ENCODE peak calls at places on chromosome 9, in nine cellular contexts. J is CD4-positive, alpha-beta T cell; L is IMR-90; Z is prostate gland; I is dorsolateral prefrontal cortex; K is A549; E is chondrocyte; U is BE2C; G is LNCaP clone FGC. M is an unnamed sample.

GRCh38 chr9:128555180-128555721 is 2.9 kb downstream of the SPTAN1 start:
- DNase-seq in J (no peak), L (peak; percentile 79), Z (no peak), I (no peak), K (peak; percentile 58), E (no peak), U (no peak), G (no peak), M (no peak)

GRCh38 chr9:134439368-134439784 is 113.1 kb downstream of the RXRA start:
- DNase-seq in J (no peak), L (no peak), Z (no peak), I (no peak), K (no peak), E (no peak), U (no peak), G (no peak), M (no peak)

GRCh38 chr9:35274988-35275387 is 113.2 kb downstream of the UNC13B start:
- DNase-seq in J (no peak), L (no peak), Z (no peak), I (no peak), K (no peak), E (no peak), U (no peak), G (no peak), M (no peak)

GRCh38 chr9:19114680-19115270 is 12.1 kb upstream of the HAUS6 start:
- DNase-seq in J (no peak), L (peak; percentile 68), Z (no peak), I (no peak), K (no peak), E (no peak), U (no peak), G (no peak), M (no peak)

GRCh38 chr9:10366171-10366779 is 246.5 kb downstream of the PTPRD start:
- DNase-seq in J (no peak), L (peak; percentile 13), Z (peak; percentile 4), I (no peak), K (peak; percentile 29), E (no peak), U (no peak), G (peak; percentile 18), M (no peak)

GRCh38 chr9:98256632-98257218 is 1.3 kb upstream of the TBC1D2 start:
- DNase-seq in J (peak; percentile 32), L (no peak), Z (no peak), I (no peak), K (no peak), E (no peak), U (peak; percentile 50), G (no peak), M (no peak)

GRCh38 chr9:16426716-16427115 is 443.8 kb downstream of the BNC2 start:
- DNase-seq in J (no peak), L (peak; percentile 24), Z (no peak), I (no peak), K (no peak), E (no peak), U (no peak), G (no peak), M (no peak)

GRCh38 chr9:122372856-122373845 is 2.3 kb downstream of the PTGS1 start:
- DNase-seq in J (no peak), L (no peak), Z (no peak), I (no peak), K (no peak), E (peak; percentile 83), U (no peak), G (no peak), M (no peak)

GRCh38 chr9:37034320-37034937 is 361 bp upstream of the PAX5 start:
- DNase-seq in J (no peak), L (no peak), Z (peak; percentile 36), I (no peak), K (no peak), E (no peak), U (no peak), G (no peak), M (no peak)

GRCh38 chr9:84940294-84940693 is 270.8 kb downstream of the NTRK2 start:
- DNase-seq in J (no peak), L (no peak), Z (no peak), I (no peak), K (no peak), E (no peak), U (no peak), G (no peak), M (no peak)

GRCh38 chr9:124594673-124595072 is 87.5 kb upstream of the NR5A1 start:
- DNase-seq in J (no peak), L (peak; percentile 18), Z (no peak), I (no peak), K (no peak), E (no peak), U (no peak), G (no peak), M (no peak)

GRCh38 chr9:127961613-127962150 is 19.1 kb downstream of the EEIG1 start:
- DNase-seq in J (no peak), L (no peak), Z (no peak), I (no peak), K (no peak), E (no peak), U (no peak), G (no peak), M (no peak)

GRCh38 chr9:127927457-127928231 is 2.9 kb downstream of the PIP5KL1 start:
- DNase-seq in J (peak; percentile 74), L (no peak), Z (peak; percentile 63), I (no peak), K (no peak), E (no peak), U (no peak), G (no peak), M (no peak)

GRCh38 chr9:111533099-111533785 is 8.3 kb downstream of the ZNF483 start:
- DNase-seq in J (no peak), L (peak; percentile 40), Z (no peak), I (no peak), K (no peak), E (no peak), U (no peak), G (no peak), M (no peak)

GRCh38 chr9:95131023-95131943 is 186.2 kb downstream of the FANCC start:
- DNase-seq in J (peak; percentile 28), L (peak; percentile 60), Z (peak; percentile 63), I (peak; percentile 74), K (peak; percentile 58), E (no peak), U (peak; percentile 84), G (no peak), M (peak; percentile 53)

GRCh38 chr9:38641985-38642864 is 21.8 kb upstream of the ANKRD18A start:
- DNase-seq in J (no peak), L (peak; percentile 22), Z (peak; percentile 36), I (no peak), K (peak; percentile 68), E (no peak), U (peak; percentile 24), G (peak; percentile 84), M (no peak)

GRCh38 chr9:110619831-110620230 is 40.3 kb upstream of the SVEP1 start:
- DNase-seq in J (no peak), L (peak; percentile 76), Z (no peak), I (no peak), K (no peak), E (no peak), U (no peak), G (no peak), M (no peak)

GRCh38 chr9:108855529-108855886 is 278 bp downstream of the ACTL7B start:
- DNase-seq in J (no peak), L (no peak), Z (no peak), I (no peak), K (no peak), E (no peak), U (no peak), G (no peak), M (no peak)

DNA sequence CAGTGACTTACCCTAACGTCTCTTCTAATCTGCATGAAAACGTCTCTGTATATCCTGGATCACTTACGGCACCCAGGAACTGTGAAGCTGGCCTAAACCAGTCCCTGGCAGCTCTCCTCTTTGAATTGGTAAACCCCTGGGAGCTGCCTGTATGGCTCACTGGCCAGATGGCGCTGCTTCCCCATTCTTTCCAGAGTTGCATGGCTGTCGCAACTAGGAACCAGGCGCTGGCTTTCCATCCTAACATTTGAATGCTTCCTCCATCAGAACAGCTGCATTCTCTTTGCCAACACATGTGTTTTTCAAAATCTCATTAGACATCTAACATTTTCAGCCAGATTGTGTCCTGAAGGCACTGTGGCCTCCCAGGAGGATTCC is 8.0 kb upstream of the PCA3 start:
- DNase-seq in J (no peak), L (peak; percentile 41), Z (peak; percentile 6), I (peak; percentile 38), K (peak; percentile 42), E (no peak), U (peak; percentile 89), G (no peak), M (no peak)
- TF ChIP-seq CTCF in J (no peak), L (peak; percentile 43), Z (no peak), I (peak; percentile 40), K (peak; percentile 37), E (peak; percentile 33), U (peak; percentile 69), G (peak; percentile 42), M (no peak)

GRCh38 chr9:131203438-131204219 is 72.7 kb downstream of the FAM78A start:
- DNase-seq in J (no peak), L (no peak), Z (no peak), I (no peak), K (no peak), E (no peak), U (no peak), G (no peak), M (no peak)
- TF ChIP-seq CTCF in J (peak; percentile 17), L (peak; percentile 25), Z (peak; percentile 6), I (no peak), K (no peak), E (peak; percentile 45), U (peak; percentile 39), G (peak; percentile 12), M (no peak)

DNA sequence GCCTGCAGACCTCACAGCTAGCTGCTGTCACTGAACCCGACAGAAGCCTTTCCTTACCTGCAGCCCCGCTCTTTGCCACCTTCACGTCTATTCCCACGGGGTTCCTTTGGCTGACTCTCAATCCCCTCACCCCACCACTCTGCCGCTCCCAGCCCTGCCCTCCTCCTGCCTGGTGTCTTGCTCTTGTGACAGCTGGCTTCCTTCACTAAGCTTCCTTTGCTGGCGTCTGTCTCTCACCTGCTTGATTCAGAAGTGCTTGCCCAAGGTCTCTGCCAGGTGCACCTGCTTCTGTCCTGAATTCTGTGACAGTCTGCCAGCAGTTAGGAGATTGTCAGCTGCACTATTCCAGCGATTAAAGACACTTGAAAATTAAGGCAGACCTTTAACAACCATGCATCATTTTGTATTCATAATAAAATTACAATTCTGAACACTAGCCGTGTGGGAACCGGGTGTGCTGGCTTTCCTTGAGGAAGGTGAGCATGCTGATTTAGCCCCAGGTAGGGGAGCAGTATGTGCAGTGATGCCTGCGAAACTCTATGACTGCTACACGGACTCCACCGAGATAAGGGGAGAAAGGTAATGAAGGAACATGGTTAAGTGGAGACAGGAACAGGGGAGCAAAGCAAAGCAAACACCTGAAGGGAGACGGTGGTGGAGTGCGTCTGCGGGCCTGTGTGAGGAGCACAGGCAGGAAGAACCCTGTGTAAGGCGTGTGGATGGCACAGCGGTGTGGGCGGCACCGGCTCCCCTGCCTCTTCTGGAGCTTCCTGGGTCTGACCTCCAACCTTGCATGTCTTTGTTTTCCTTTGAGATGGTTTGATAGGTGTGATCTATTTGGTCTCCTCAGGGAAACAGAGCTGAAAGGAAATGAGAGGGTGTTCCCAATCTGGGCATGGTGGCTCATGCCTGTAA is 80.1 kb upstream of the CACNA1B start:
- DNase-seq in J (no peak), L (no peak), Z (no peak), I (no peak), K (no peak), E (peak; percentile 62), U (no peak), G (no peak), M (no peak)
- TF ChIP-seq CTCF in J (no peak), L (no peak), Z (no peak), I (no peak), K (no peak), E (no peak), U (no peak), G (no peak), M (no peak)

GRCh38 chr9:21078702-21079101 is 960 bp upstream of the IFNB1 start:
- DNase-seq in J (no peak), L (no peak), Z (no peak), I (no peak), K (peak; percentile 21), E (no peak), U (no peak), G (no peak), M (no peak)
- TF ChIP-seq CTCF in J (peak; percentile 22), L (peak; percentile 0), Z (no peak), I (no peak), K (no peak), E (peak; percentile 20), U (no peak), G (peak; percentile 12), M (peak; percentile 32)

M was measured in CD14-positive monocyte.